ENCODE peak calls at places on chromosome 11, in ten cellular contexts. One of them, this sample, is unnamed.

GRCh38 chr11:66068923-66069714 is 953 bp upstream of the PACS1 start:
- DNase-seq in transverse colon: peak; percentile 42
- DNase-seq in H1: peak; percentile 48
- DNase-seq in GM12878: no peak
- DNase-seq in K562: no peak
- DNase-seq in ovary: peak; percentile 63
- DNase-seq in upper lobe of left lung: no peak
- DNase-seq in sigmoid colon: no peak
- DNase-seq in tibial nerve: no peak
- DNase-seq in A549: peak; percentile 77
- DNase-seq in this sample: peak; percentile 58

GRCh38 chr11:2122222-2122906 is 16.8 kb downstream of the IGF2 start:
- DNase-seq in upper lobe of left lung: peak; percentile 71
- DNase-seq in transverse colon: no peak
- DNase-seq in sigmoid colon: no peak
- DNase-seq in ovary: peak; percentile 31
- DNase-seq in H1: peak; percentile 47
- DNase-seq in GM12878: no peak
- DNase-seq in K562: no peak
- DNase-seq in tibial nerve: no peak
- DNase-seq in A549: no peak
- DNase-seq in this sample: no peak

GRCh38 chr11:133928628-133929059 is 28.1 kb downstream of the IGSF9B start:
- DNase-seq in tibial nerve: no peak
- DNase-seq in transverse colon: no peak
- DNase-seq in GM12878: no peak
- DNase-seq in upper lobe of left lung: no peak
- DNase-seq in ovary: no peak
- DNase-seq in A549: no peak
- DNase-seq in sigmoid colon: no peak
- DNase-seq in K562: no peak
- DNase-seq in H1: no peak
- DNase-seq in this sample: peak; percentile 30

GRCh38 chr11:20027546-20028014 is 132.7 kb downstream of the DBX1 start:
- DNase-seq in tibial nerve: no peak
- DNase-seq in GM12878: no peak
- DNase-seq in upper lobe of left lung: no peak
- DNase-seq in A549: no peak
- DNase-seq in K562: no peak
- DNase-seq in H1: no peak
- DNase-seq in sigmoid colon: no peak
- DNase-seq in ovary: no peak
- DNase-seq in transverse colon: no peak
- DNase-seq in this sample: no peak

GRCh38 chr11:15793032-15793996 is 563.0 kb downstream of the SOX6 start:
- DNase-seq in H1: no peak
- DNase-seq in GM12878: no peak
- DNase-seq in sigmoid colon: no peak
- DNase-seq in upper lobe of left lung: no peak
- DNase-seq in ovary: no peak
- DNase-seq in transverse colon: no peak
- DNase-seq in tibial nerve: no peak
- DNase-seq in K562: no peak
- DNase-seq in A549: no peak
- DNase-seq in this sample: no peak

GRCh38 chr11:81888391-81888790 is 845.3 kb downstream of the FAM181B start:
- DNase-seq in sigmoid colon: no peak
- DNase-seq in GM12878: no peak
- DNase-seq in tibial nerve: no peak
- DNase-seq in upper lobe of left lung: no peak
- DNase-seq in A549: no peak
- DNase-seq in H1: no peak
- DNase-seq in transverse colon: no peak
- DNase-seq in K562: no peak
- DNase-seq in ovary: no peak
- DNase-seq in this sample: no peak

GRCh38 chr11:111185259-111185658 is 60.3 kb upstream of the POU2AF2 start:
- DNase-seq in sigmoid colon: no peak
- DNase-seq in tibial nerve: no peak
- DNase-seq in ovary: no peak
- DNase-seq in upper lobe of left lung: no peak
- DNase-seq in A549: no peak
- DNase-seq in K562: no peak
- DNase-seq in GM12878: no peak
- DNase-seq in H1: no peak
- DNase-seq in transverse colon: no peak
- DNase-seq in this sample: no peak

GRCh38 chr11:64803846-64804345 is 882 bp upstream of the MAP4K2 start:
- DNase-seq in upper lobe of left lung: no peak
- DNase-seq in tibial nerve: no peak
- DNase-seq in GM12878: no peak
- DNase-seq in sigmoid colon: no peak
- DNase-seq in A549: no peak
- DNase-seq in K562: no peak
- DNase-seq in transverse colon: no peak
- DNase-seq in H1: no peak
- DNase-seq in ovary: no peak
- DNase-seq in this sample: no peak

GRCh38 chr11:117668291-117668690 is 128.7 kb downstream of the DSCAML1 start:
- DNase-seq in tibial nerve: no peak
- DNase-seq in K562: no peak
- DNase-seq in transverse colon: no peak
- DNase-seq in GM12878: no peak
- DNase-seq in A549: no peak
- DNase-seq in upper lobe of left lung: no peak
- DNase-seq in ovary: no peak
- DNase-seq in sigmoid colon: no peak
- DNase-seq in H1: no peak
- DNase-seq in this sample: no peak

GRCh38 chr11:35014352-35014751 is 97.9 kb downstream of the PDHX start:
- DNase-seq in tibial nerve: no peak
- DNase-seq in upper lobe of left lung: no peak
- DNase-seq in K562: no peak
- DNase-seq in transverse colon: no peak
- DNase-seq in ovary: no peak
- DNase-seq in sigmoid colon: no peak
- DNase-seq in A549: no peak
- DNase-seq in H1: no peak
- DNase-seq in GM12878: no peak
- DNase-seq in this sample: no peak

GRCh38 chr11:47565340-47566165 is at the start of gene PTPMT1:
- DNase-seq in K562: peak; percentile 85
- DNase-seq in upper lobe of left lung: peak; percentile 95
- DNase-seq in tibial nerve: no peak
- DNase-seq in GM12878: no peak
- DNase-seq in A549: peak; percentile 55
- DNase-seq in ovary: peak; percentile 81
- DNase-seq in H1: peak; percentile 86
- DNase-seq in transverse colon: peak; percentile 81
- DNase-seq in sigmoid colon: peak; percentile 87
- DNase-seq in this sample: peak; percentile 77

GRCh38 chr11:130069684-130070108 is at the start of gene APLP2:
- DNase-seq in H1: peak; percentile 97
- DNase-seq in GM12878: peak; percentile 75
- DNase-seq in A549: peak; percentile 82
- DNase-seq in transverse colon: peak; percentile 100
- DNase-seq in K562: peak; percentile 97
- DNase-seq in tibial nerve: peak; percentile 99
- DNase-seq in sigmoid colon: peak; percentile 100
- DNase-seq in ovary: peak; percentile 99
- DNase-seq in upper lobe of left lung: no peak
- DNase-seq in this sample: peak; percentile 99

GRCh38 chr11:130068986-130069683 is 559 bp upstream of the APLP2 start:
- DNase-seq in transverse colon: peak; percentile 75
- DNase-seq in K562: no peak
- DNase-seq in A549: peak; percentile 47
- DNase-seq in upper lobe of left lung: peak; percentile 96
- DNase-seq in ovary: no peak
- DNase-seq in GM12878: no peak
- DNase-seq in H1: no peak
- DNase-seq in tibial nerve: peak; percentile 43
- DNase-seq in sigmoid colon: peak; percentile 95
- DNase-seq in this sample: peak; percentile 47

GRCh38 chr11:130071211-130071712 is 1.6 kb downstream of the APLP2 start:
- DNase-seq in GM12878: no peak
- DNase-seq in sigmoid colon: no peak
- DNase-seq in upper lobe of left lung: no peak
- DNase-seq in H1: no peak
- DNase-seq in tibial nerve: no peak
- DNase-seq in K562: peak; percentile 38
- DNase-seq in ovary: no peak
- DNase-seq in A549: peak; percentile 5
- DNase-seq in transverse colon: no peak
- DNase-seq in this sample: no peak

GRCh38 chr11:130070829-130071205 is 1.1 kb downstream of the APLP2 start:
- DNase-seq in upper lobe of left lung: peak; percentile 83
- DNase-seq in ovary: no peak
- DNase-seq in tibial nerve: no peak
- DNase-seq in transverse colon: peak; percentile 34
- DNase-seq in GM12878: no peak
- DNase-seq in A549: peak; percentile 4
- DNase-seq in H1: no peak
- DNase-seq in K562: no peak
- DNase-seq in sigmoid colon: no peak
- DNase-seq in this sample: no peak

DNA sequence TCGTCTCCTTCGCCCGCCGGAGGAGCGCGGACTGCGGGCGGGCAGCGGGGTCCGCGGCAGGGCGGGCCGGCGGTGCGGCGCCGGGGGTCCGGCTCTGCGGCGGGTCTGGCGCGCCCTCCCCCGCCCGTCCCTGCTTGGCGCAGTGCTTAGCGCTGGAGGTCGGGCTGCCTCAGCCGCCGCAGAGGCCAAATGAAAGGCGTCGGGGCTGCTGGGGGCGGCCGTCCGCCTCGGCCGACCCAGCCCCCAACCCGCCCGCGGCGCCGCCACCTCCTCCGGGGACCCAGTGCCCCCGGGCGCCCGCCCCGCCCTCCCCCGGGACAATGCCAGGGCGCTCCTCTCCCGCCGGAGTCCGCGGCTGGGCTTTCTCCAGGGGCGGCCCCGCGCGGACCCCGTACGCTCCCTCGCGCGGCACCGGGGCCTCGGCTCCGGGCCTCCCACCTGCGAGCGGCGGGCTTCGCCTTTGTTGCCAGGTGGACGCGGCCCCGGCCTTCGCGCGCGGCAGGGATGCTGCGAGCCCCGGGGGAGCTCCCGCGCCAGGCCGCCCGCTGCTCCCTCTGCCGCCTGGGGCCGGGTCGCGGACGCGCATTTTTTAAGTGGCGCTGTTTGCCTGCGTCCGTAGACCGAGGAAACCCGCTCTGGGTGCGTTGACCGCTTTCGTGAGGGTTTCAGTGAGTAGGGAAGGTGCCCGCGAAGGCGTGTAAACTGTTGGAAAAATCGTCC is 575 bp downstream of the APLP2 start:
- DNase-seq in tibial nerve: no peak
- DNase-seq in ovary: peak; percentile 66
- DNase-seq in A549: peak; percentile 15
- DNase-seq in GM12878: no peak
- DNase-seq in sigmoid colon: peak; percentile 77
- DNase-seq in upper lobe of left lung: peak; percentile 90
- DNase-seq in H1: peak; percentile 59
- DNase-seq in K562: peak; percentile 50
- DNase-seq in transverse colon: peak; percentile 52
- DNase-seq in this sample: peak; percentile 60
- TF ChIP-seq EP300 in tibial nerve: no peak
- TF ChIP-seq EP300 in ovary: no peak
- TF ChIP-seq EP300 in A549: no peak
- TF ChIP-seq EP300 in GM12878: no peak
- TF ChIP-seq EP300 in sigmoid colon: no peak
- TF ChIP-seq EP300 in upper lobe of left lung: no peak
- TF ChIP-seq EP300 in H1: no peak
- TF ChIP-seq EP300 in K562: no peak
- TF ChIP-seq EP300 in transverse colon: no peak
- TF ChIP-seq EP300 in this sample: no peak

GRCh38 chr11:125685228-125685627 is 4.6 kb upstream of the ACRV1 start:
- DNase-seq in A549: no peak
- DNase-seq in GM12878: no peak
- DNase-seq in H1: no peak
- DNase-seq in upper lobe of left lung: no peak
- DNase-seq in sigmoid colon: no peak
- DNase-seq in transverse colon: no peak
- DNase-seq in K562: no peak
- DNase-seq in ovary: no peak
- DNase-seq in tibial nerve: no peak
- DNase-seq in this sample: no peak
- TF ChIP-seq POLR2A in A549: no peak
- TF ChIP-seq POLR2A in GM12878: no peak
- TF ChIP-seq POLR2A in H1: no peak
- TF ChIP-seq POLR2A in upper lobe of left lung: no peak
- TF ChIP-seq POLR2A in sigmoid colon: no peak
- TF ChIP-seq POLR2A in transverse colon: no peak
- TF ChIP-seq POLR2A in K562: no peak
- TF ChIP-seq POLR2A in ovary: no peak
- TF ChIP-seq POLR2A in tibial nerve: no peak
- TF ChIP-seq POLR2A in this sample: no peak

DNA sequence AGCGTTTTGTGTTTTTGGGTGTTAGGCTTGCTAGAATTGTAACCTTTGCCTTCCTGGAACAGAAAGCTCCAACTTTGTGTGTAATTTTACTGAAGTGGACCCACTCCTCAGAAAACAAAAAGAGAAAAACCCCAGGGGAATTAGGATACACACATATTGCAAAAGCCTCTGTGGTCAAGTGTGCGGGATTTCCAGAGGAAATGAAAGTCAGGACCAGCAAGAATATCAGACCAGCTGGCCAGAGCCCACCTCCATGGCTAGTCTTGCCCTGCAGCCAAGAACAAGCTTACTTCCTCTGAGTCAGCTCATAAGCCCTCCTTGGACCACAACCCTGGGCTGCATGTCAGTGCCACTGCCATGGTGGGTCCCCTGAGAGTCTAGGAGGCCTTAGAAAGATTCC is 37.0 kb upstream of the FTH1 start:
- DNase-seq in transverse colon: peak; percentile 33
- DNase-seq in tibial nerve: no peak
- DNase-seq in ovary: peak; percentile 31
- DNase-seq in H1: no peak
- DNase-seq in A549: no peak
- DNase-seq in upper lobe of left lung: no peak
- DNase-seq in K562: no peak
- DNase-seq in GM12878: peak; percentile 66
- DNase-seq in sigmoid colon: no peak
- DNase-seq in this sample: no peak
- TF ChIP-seq EP300 in transverse colon: no peak
- TF ChIP-seq EP300 in tibial nerve: no peak
- TF ChIP-seq EP300 in ovary: no peak
- TF ChIP-seq EP300 in H1: no peak
- TF ChIP-seq EP300 in A549: no peak
- TF ChIP-seq EP300 in upper lobe of left lung: no peak
- TF ChIP-seq EP300 in K562: no peak
- TF ChIP-seq EP300 in GM12878: no peak
- TF ChIP-seq EP300 in sigmoid colon: no peak
- TF ChIP-seq EP300 in this sample: no peak

GRCh38 chr11:6013042-6013441 is 6.3 kb upstream of the OR56A4 start:
- DNase-seq in tibial nerve: no peak
- DNase-seq in H1: no peak
- DNase-seq in upper lobe of left lung: peak; percentile 42
- DNase-seq in K562: no peak
- DNase-seq in transverse colon: no peak
- DNase-seq in A549: no peak
- DNase-seq in GM12878: no peak
- DNase-seq in ovary: no peak
- DNase-seq in sigmoid colon: no peak
- DNase-seq in this sample: no peak
- TF ChIP-seq POLR2A in tibial nerve: no peak
- TF ChIP-seq POLR2A in H1: no peak
- TF ChIP-seq POLR2A in upper lobe of left lung: no peak
- TF ChIP-seq POLR2A in K562: no peak
- TF ChIP-seq POLR2A in transverse colon: no peak
- TF ChIP-seq POLR2A in A549: no peak
- TF ChIP-seq POLR2A in GM12878: no peak
- TF ChIP-seq POLR2A in ovary: no peak
- TF ChIP-seq POLR2A in sigmoid colon: no peak
- TF ChIP-seq POLR2A in this sample: no peak